ENCODE peak calls at places on chromosomes 7 and 10, in ten cellular contexts. Y is lower leg skin; Q is activated CD8-positive, alpha-beta memory T cell treated with anti-CD3 and anti-CD28 coated beads, Interleukin-2, amount 10 ng/mL, durations not matched to agents 7 days and 5 days; C is activated T-helper 1 cell treated with Interleukin-2 at 50 U/mL for 16 hours; U is SK-MEL-5; W is brain microvascular endothelial cell; R is frontal cortex; T is RCC 7860; B is activated naive CD4-positive, alpha-beta T cell; S is anterior cingulate cortex. N is an unnamed sample.

GRCh38 chr7:103972779-103973434 is 16.6 kb downstream of the RELN start:
- DNase-seq in W (no peak), R (no peak), Q (no peak), U (peak), T (no peak), B (no peak), C (no peak), Y (no peak), S (no peak), N (no peak)

GRCh38 chr7:151592868-151593486 is 73.3 kb upstream of the RHEB start:
- DNase-seq in S (no peak), Q (no peak), B (no peak), Y (peak), U (no peak), W (peak), C (no peak), T (peak), R (no peak), N (no peak)

GRCh38 chr10:78829570-78829969 is 239.2 kb upstream of the ZMIZ1 start:
- DNase-seq in R (no peak), Y (no peak), S (no peak), W (no peak), T (no peak), C (no peak), U (no peak), B (no peak), Q (no peak), N (no peak)

GRCh38 chr10:65570143-65571010 is 1355.5 kb upstream of the LRRTM3 start:
- DNase-seq in W (peak), U (peak), Y (peak), R (no peak), C (no peak), B (no peak), T (peak), Q (no peak), S (no peak), N (peak)

GRCh38 chr10:49601857-49602256 is 8.3 kb upstream of the SLC18A3 start:
- DNase-seq in C (no peak), W (peak), U (no peak), B (no peak), R (no peak), Q (peak), S (no peak), T (peak), Y (no peak), N (peak)

GRCh38 chr7:16430133-16430532 is 8.8 kb upstream of the CRPPA start:
- DNase-seq in U (no peak), B (no peak), Y (no peak), R (no peak), C (no peak), S (no peak), W (no peak), Q (no peak), T (peak), N (no peak)

GRCh38 chr7:43076189-43076605 is 36.2 kb upstream of the HECW1 start:
- DNase-seq in Q (no peak), S (no peak), C (no peak), Y (no peak), B (no peak), R (no peak), T (no peak), W (peak), U (peak), N (no peak)

GRCh38 chr10:5557799-5558771 is 33.3 kb downstream of the CALML3 start:
- DNase-seq in Y (no peak), U (no peak), B (no peak), W (no peak), Q (no peak), C (no peak), S (no peak), R (no peak), T (no peak), N (peak)

GRCh38 chr7:106163257-106163656 is 51.1 kb upstream of the SYPL1 start:
- DNase-seq in W (no peak), R (no peak), B (no peak), T (no peak), S (no peak), Q (no peak), C (no peak), Y (no peak), U (no peak), N (no peak)

GRCh38 chr10:123429631-123430257 is 236.4 kb upstream of the GPR26 start:
- DNase-seq in B (no peak), C (no peak), W (no peak), U (no peak), Y (no peak), R (no peak), Q (no peak), T (no peak), S (no peak), N (no peak)

GRCh38 chr7:31336202-31337035 is 4.1 kb downstream of the NEUROD6 start:
- DNase-seq in R (no peak), B (no peak), T (no peak), Q (no peak), Y (no peak), W (no peak), C (no peak), U (no peak), S (no peak), N (no peak)

GRCh38 chr7:143362126-143362961 is at the start of gene FAM131B:
- DNase-seq in W (no peak), C (peak), U (no peak), S (no peak), T (no peak), R (peak), Q (no peak), Y (no peak), B (no peak), N (no peak)

N was measured in spleen.